ENCODE peak calls at places on chromosomes 6 and 20, in four cellular contexts. One of them, this sample, is unnamed.
A peak's percentile ranks its signal among the peaks of the same experiment; 100 is the strongest.

GRCh38 chr6:46221221-46221793 is 50.5 kb upstream of the ENPP5 start:
- DNase-seq in tibial artery: no peak
- DNase-seq in kidney epithelial cell: peak; percentile 4
- DNase-seq in AG10803: peak; percentile 52
- DNase-seq in this sample: no peak

GRCh38 chr20:55605594-55605993 is 399.7 kb downstream of the CBLN4 start:
- DNase-seq in tibial artery: no peak
- DNase-seq in kidney epithelial cell: no peak
- DNase-seq in AG10803: no peak
- DNase-seq in this sample: no peak

GRCh38 chr6:165439928-165440554 is 130.6 kb upstream of the C6orf118 start:
- DNase-seq in AG10803: peak; percentile 54
- DNase-seq in kidney epithelial cell: peak; percentile 26
- DNase-seq in tibial artery: no peak
- DNase-seq in this sample: no peak

GRCh38 chr6:56764081-56764566 is 121.4 kb upstream of the DST start:
- DNase-seq in tibial artery: no peak
- DNase-seq in AG10803: peak; percentile 54
- DNase-seq in kidney epithelial cell: no peak
- DNase-seq in this sample: no peak

GRCh38 chr6:45541934-45542333 is 164.2 kb upstream of the SUPT3H start:
- DNase-seq in AG10803: no peak
- DNase-seq in tibial artery: no peak
- DNase-seq in kidney epithelial cell: no peak
- DNase-seq in this sample: no peak

GRCh38 chr6:139597781-139598368 is 223.4 kb upstream of the CITED2 start:
- DNase-seq in tibial artery: peak; percentile 82
- DNase-seq in kidney epithelial cell: no peak
- DNase-seq in AG10803: peak; percentile 99
- DNase-seq in this sample: peak; percentile 98

GRCh38 chr6:169469028-169469427 is 215.4 kb upstream of the THBS2 start:
- DNase-seq in tibial artery: no peak
- DNase-seq in AG10803: no peak
- DNase-seq in kidney epithelial cell: no peak
- DNase-seq in this sample: no peak

GRCh38 chr6:101747160-101747559 is 353.7 kb downstream of the GRIK2 start:
- DNase-seq in kidney epithelial cell: no peak
- DNase-seq in AG10803: no peak
- DNase-seq in tibial artery: no peak
- DNase-seq in this sample: no peak

GRCh38 chr6:19180348-19181073 is 656.7 kb upstream of the ID4 start:
- DNase-seq in kidney epithelial cell: no peak
- DNase-seq in AG10803: peak; percentile 54
- DNase-seq in tibial artery: peak; percentile 87
- DNase-seq in this sample: no peak

GRCh38 chr6:141105481-141105880 is 1027.2 kb upstream of the GJE1 start:
- DNase-seq in kidney epithelial cell: peak; percentile 77
- DNase-seq in tibial artery: no peak
- DNase-seq in AG10803: peak; percentile 67
- DNase-seq in this sample: no peak

GRCh38 chr20:59182401-59183044 is 18.9 kb downstream of the ZNF831 start:
- DNase-seq in kidney epithelial cell: no peak
- DNase-seq in tibial artery: no peak
- DNase-seq in AG10803: no peak
- DNase-seq in this sample: no peak

GRCh38 chr6:71887006-71887743 is 825 bp downstream of the RIMS1 start:
- DNase-seq in tibial artery: no peak
- DNase-seq in kidney epithelial cell: no peak
- DNase-seq in AG10803: no peak
- DNase-seq in this sample: no peak

GRCh38 chr6:11212625-11213024 is 19.8 kb downstream of the NEDD9 start:
- DNase-seq in kidney epithelial cell: no peak
- DNase-seq in tibial artery: peak; percentile 85
- DNase-seq in AG10803: peak; percentile 74
- DNase-seq in this sample: no peak

GRCh38 chr6:16496982-16497823 is 258.8 kb downstream of the GMPR start:
- DNase-seq in kidney epithelial cell: no peak
- DNase-seq in AG10803: peak; percentile 48
- DNase-seq in tibial artery: no peak
- DNase-seq in this sample: no peak

GRCh38 chr6:40738551-40738950 is 151.4 kb upstream of the LRFN2 start:
- DNase-seq in AG10803: peak; percentile 55
- DNase-seq in kidney epithelial cell: no peak
- DNase-seq in tibial artery: no peak
- DNase-seq in this sample: no peak

GRCh38 chr20:62200491-62201172 is 17.8 kb downstream of the MTG2 start:
- DNase-seq in kidney epithelial cell: no peak
- DNase-seq in tibial artery: no peak
- DNase-seq in AG10803: no peak
- DNase-seq in this sample: no peak

GRCh38 chr20:57601737-57602136 is 18.5 kb downstream of the ZBP1 start:
- DNase-seq in tibial artery: no peak
- DNase-seq in AG10803: no peak
- DNase-seq in kidney epithelial cell: no peak
- DNase-seq in this sample: no peak

GRCh38 chr6:133241088-133241900 is at the start of gene EYA4:
- DNase-seq in kidney epithelial cell: no peak
- DNase-seq in tibial artery: no peak
- DNase-seq in AG10803: no peak
- DNase-seq in this sample: no peak

GRCh38 chr6:116963972-116964371 is 86.9 kb downstream of the RFX6 start:
- DNase-seq in kidney epithelial cell: no peak
- DNase-seq in tibial artery: no peak
- DNase-seq in AG10803: no peak
- DNase-seq in this sample: no peak

GRCh38 chr6:90295854-90296345 is 743 bp downstream of the BACH2 start:
- DNase-seq in kidney epithelial cell: no peak
- DNase-seq in tibial artery: peak; percentile 68
- DNase-seq in AG10803: peak; percentile 35
- DNase-seq in this sample: no peak

GRCh38 chr6:14458669-14459266 is 341.2 kb downstream of the CD83 start:
- DNase-seq in tibial artery: no peak
- DNase-seq in kidney epithelial cell: no peak
- DNase-seq in AG10803: peak; percentile 71
- DNase-seq in this sample: no peak

GRCh38 chr6:11381801-11382513 is 149.5 kb upstream of the NEDD9 start:
- DNase-seq in tibial artery: no peak
- DNase-seq in AG10803: no peak
- DNase-seq in kidney epithelial cell: no peak
- DNase-seq in this sample: no peak

GRCh38 chr6:90458353-90459224 is 128.3 kb downstream of the MAP3K7 start:
- DNase-seq in tibial artery: no peak
- DNase-seq in AG10803: no peak
- DNase-seq in kidney epithelial cell: no peak
- DNase-seq in this sample: no peak

GRCh38 chr20:13402171-13402760 is 181.2 kb downstream of the ISM1 start:
- DNase-seq in AG10803: no peak
- DNase-seq in kidney epithelial cell: no peak
- DNase-seq in tibial artery: no peak
- DNase-seq in this sample: no peak

GRCh38 chr6:17935188-17936149 is 52.0 kb downstream of the KIF13A start:
- DNase-seq in AG10803: no peak
- DNase-seq in kidney epithelial cell: no peak
- DNase-seq in tibial artery: no peak
- DNase-seq in this sample: no peak
- H3K4me3 ChIP-seq in AG10803: no peak overlapping the region
- H3K4me3 ChIP-seq in kidney epithelial cell: no peak overlapping the region
- H3K4me3 ChIP-seq in tibial artery: no peak overlapping the region
- H3K4me3 ChIP-seq in this sample: no peak overlapping the region

DNA sequence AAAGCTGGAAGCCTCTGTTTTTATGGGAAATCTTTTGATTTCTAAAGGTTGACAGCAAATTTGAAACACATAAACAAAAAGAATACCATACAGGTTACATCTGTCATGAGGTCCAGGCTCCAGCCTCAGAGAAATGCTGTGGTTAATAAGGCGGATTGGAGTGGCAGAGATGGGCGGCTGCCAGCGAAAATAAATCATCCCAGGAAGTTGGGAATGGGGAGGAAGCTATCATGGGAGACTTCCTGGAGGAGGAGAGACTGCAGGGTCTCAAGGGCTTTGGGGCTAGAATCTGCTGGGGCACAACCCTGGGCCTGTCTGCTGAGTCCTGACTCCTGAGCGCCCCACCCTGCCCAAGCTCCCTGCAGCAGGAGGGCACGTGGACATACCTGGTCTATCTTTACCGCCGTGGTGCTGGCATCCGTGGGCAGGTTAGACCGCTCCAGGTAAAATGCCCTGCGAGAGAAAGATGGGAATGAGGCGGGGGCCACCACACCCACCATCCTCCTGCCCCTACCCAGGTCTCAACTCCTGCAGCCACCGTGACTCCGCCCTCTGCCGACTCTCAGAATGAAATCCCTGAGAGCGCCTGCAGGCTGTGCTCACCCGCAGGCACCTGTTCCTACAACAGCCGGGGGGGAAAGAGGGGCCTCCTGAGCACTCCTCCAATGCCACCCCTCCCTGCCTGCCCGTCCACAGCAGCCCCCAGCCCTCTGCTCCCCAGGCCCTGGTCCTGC is 197.3 kb downstream of the PREX1 start:
- DNase-seq in kidney epithelial cell: no peak
- DNase-seq in AG10803: no peak
- DNase-seq in tibial artery: no peak
- DNase-seq in this sample: no peak
- TF ChIP-seq CTCF in kidney epithelial cell: no peak
- TF ChIP-seq CTCF in AG10803: no peak
- TF ChIP-seq CTCF in tibial artery: no peak
- TF ChIP-seq CTCF in this sample: no peak

GRCh38 chr20:49979030-49979832 is 3.5 kb upstream of the SNAI1 start:
- DNase-seq in AG10803: no peak
- DNase-seq in tibial artery: no peak
- DNase-seq in kidney epithelial cell: no peak
- DNase-seq in this sample: no peak
- H3K4me3 ChIP-seq in AG10803: peak overlapping the region; percentile 43
- H3K4me3 ChIP-seq in tibial artery: no peak overlapping the region
- H3K4me3 ChIP-seq in kidney epithelial cell: peak overlapping the region; percentile 22
- H3K4me3 ChIP-seq in this sample: peak overlapping the region; percentile 26

GRCh38 chr20:49814057-49814675 is 1.5 kb downstream of the SLC9A8 start:
- DNase-seq in AG10803: no peak
- DNase-seq in tibial artery: no peak
- DNase-seq in kidney epithelial cell: no peak
- DNase-seq in this sample: no peak

GRCh38 chr20:49811825-49812462 is 684 bp upstream of the SLC9A8 start:
- DNase-seq in tibial artery: no peak
- DNase-seq in kidney epithelial cell: peak; percentile 39
- DNase-seq in AG10803: no peak
- DNase-seq in this sample: no peak

GRCh38 chr20:49813305-49813974 is 812 bp downstream of the SLC9A8 start:
- DNase-seq in AG10803: no peak
- DNase-seq in kidney epithelial cell: no peak
- DNase-seq in tibial artery: no peak
- DNase-seq in this sample: no peak

GRCh38 chr20:49810491-49811190 is 2.0 kb upstream of the SLC9A8 start:
- DNase-seq in kidney epithelial cell: no peak
- DNase-seq in tibial artery: no peak
- DNase-seq in AG10803: no peak
- DNase-seq in this sample: no peak

GRCh38 chr20:49812463-49813304 is at the start of gene SLC9A8:
- DNase-seq in tibial artery: peak; percentile 92
- DNase-seq in AG10803: peak; percentile 81
- DNase-seq in kidney epithelial cell: peak; percentile 74
- DNase-seq in this sample: peak; percentile 55
- TF ChIP-seq CTCF in tibial artery: peak; percentile 52
- TF ChIP-seq CTCF in AG10803: peak; percentile 35
- TF ChIP-seq CTCF in kidney epithelial cell: peak; percentile 2
- TF ChIP-seq CTCF in this sample: peak; percentile 26

This sample was measured in BJ.